ENCODE peak calls at places on chromosome 22, in seven cellular contexts. X is kidney, L is B cell, O is HFFc6, D is A549, N is H9, K is cardiac fibroblast. H is an unnamed sample.
A peak's percentile ranks its signal among the peaks of the same experiment; 100 is the strongest.

GRCh38 chr22:38921801-38922200 is 35.6 kb upstream of the APOBEC3A start:
- DNase-seq in X (no peak), K (no peak), L (no peak), N (no peak), D (no peak), O (no peak), H (no peak)

GRCh38 chr22:19579880-19580279 is 55.7 kb upstream of the CLDN5 start:
- DNase-seq in K (peak; percentile 36), N (no peak), X (peak; percentile 80), L (no peak), D (no peak), O (no peak), H (no peak)

GRCh38 chr22:23289851-23290724 is 109.8 kb downstream of the BCR start:
- DNase-seq in N (peak; percentile 75), K (peak; percentile 68), D (peak; percentile 25), O (peak; percentile 53), L (peak; percentile 59), X (no peak), H (peak; percentile 61)

GRCh38 chr22:17977371-17977770 is 47.0 kb downstream of the MICAL3 start:
- DNase-seq in N (no peak), O (no peak), D (no peak), K (no peak), X (no peak), L (no peak), H (no peak)

GRCh38 chr22:34255042-34255441 is 334.8 kb upstream of the LARGE1 start:
- DNase-seq in O (no peak), D (no peak), N (no peak), X (no peak), L (no peak), K (no peak), H (no peak)

GRCh38 chr22:40035351-40035750 is 40.6 kb downstream of the FAM83F start:
- DNase-seq in N (no peak), X (no peak), L (no peak), K (no peak), O (no peak), D (no peak), H (no peak)

GRCh38 chr22:27435839-27436581 is 365.5 kb downstream of the MN1 start:
- DNase-seq in K (peak; percentile 48), N (no peak), X (peak; percentile 85), L (no peak), D (no peak), O (no peak), H (no peak)

GRCh38 chr22:45101828-45102227 is 61.9 kb upstream of the NUP50 start:
- DNase-seq in O (peak; percentile 64), K (peak; percentile 82), D (peak; percentile 74), L (no peak), X (no peak), N (peak; percentile 85), H (peak; percentile 83)

GRCh38 chr22:39468487-39469325 is 11.9 kb downstream of the MGAT3 start:
- DNase-seq in O (no peak), L (no peak), X (no peak), N (no peak), D (no peak), K (no peak), H (no peak)

GRCh38 chr22:24434472-24435322 is 7.3 kb downstream of the ADORA2A start:
- DNase-seq in X (peak; percentile 87), K (peak; percentile 69), L (peak; percentile 94), O (no peak), N (no peak), D (no peak), H (no peak)

GRCh38 chr22:45064313-45065268 is 54.8 kb upstream of the PHF21B start:
- DNase-seq in X (no peak), L (no peak), D (no peak), O (peak; percentile 55), N (no peak), K (peak; percentile 78), H (peak; percentile 85)

GRCh38 chr22:45969414-45969799 is 7.6 kb downstream of the WNT7B start:
- DNase-seq in X (no peak), K (no peak), D (peak; percentile 71), N (peak; percentile 67), O (no peak), L (no peak), H (no peak)

GRCh38 chr22:24391836-24392217 is 35.6 kb upstream of the ADORA2A start:
- DNase-seq in N (no peak), D (no peak), O (peak; percentile 92), L (no peak), K (peak; percentile 86), X (no peak), H (no peak)

DNA sequence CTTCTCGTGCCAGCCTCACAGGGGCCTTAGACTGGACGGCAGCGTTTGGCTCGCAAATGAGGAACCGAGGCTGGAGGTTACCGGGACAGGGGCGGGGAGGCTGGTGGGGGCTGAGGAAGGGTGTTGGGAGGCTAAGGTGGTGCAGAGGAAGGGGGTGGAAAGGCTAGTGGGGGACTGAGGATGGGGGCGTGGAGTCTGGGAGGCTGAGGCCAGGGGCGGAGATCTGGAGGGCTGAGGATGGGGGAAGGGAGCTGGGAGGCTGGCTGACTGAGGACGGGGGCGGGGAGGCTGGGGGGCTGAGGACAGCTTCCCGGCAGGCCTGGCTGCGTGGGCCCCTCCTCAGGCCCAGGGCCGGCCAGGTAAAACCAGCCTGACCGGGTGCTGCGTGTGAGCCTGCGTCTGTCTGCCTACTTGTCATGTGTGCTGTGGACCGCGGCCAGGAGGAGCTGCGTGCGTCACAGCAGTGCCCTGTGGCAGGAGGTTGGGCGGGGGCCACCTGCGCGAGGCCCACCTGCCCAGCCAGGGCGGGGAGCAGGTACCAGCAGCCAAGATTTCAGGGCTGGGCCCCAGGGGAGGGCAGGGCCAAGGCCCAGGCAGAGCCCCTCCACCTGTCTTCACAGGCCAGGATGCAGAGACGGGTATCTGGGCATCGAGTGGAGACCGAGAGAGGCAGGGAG is 9.4 kb upstream of the PIM3 start:
- DNase-seq in L (no peak), N (peak; percentile 38), D (no peak), K (no peak), O (no peak), X (peak; percentile 98), H (peak; percentile 90)
- TF ChIP-seq CTCF in L (no peak), N (no peak), D (no peak), K (no peak), O (no peak), X (no peak), H (no peak)

GRCh38 chr22:41367680-41368542 is 13.8 kb upstream of the TEF start:
- DNase-seq in K (peak; percentile 40), X (peak; percentile 78), D (no peak), O (peak; percentile 34), N (peak; percentile 45), L (no peak), H (no peak)

GRCh38 chr22:41365425-41365824 is 16.3 kb upstream of the TEF start:
- DNase-seq in X (no peak), O (no peak), N (no peak), K (no peak), L (no peak), D (no peak), H (no peak)

GRCh38 chr22:41366323-41367014 is 15.3 kb upstream of the TEF start:
- DNase-seq in K (no peak), N (no peak), L (no peak), X (no peak), O (no peak), D (no peak), H (no peak)

GRCh38 chr22:41368543-41368817 is 13.3 kb upstream of the TEF start:
- DNase-seq in D (no peak), X (no peak), N (no peak), K (no peak), O (no peak), L (no peak), H (no peak)

DNA sequence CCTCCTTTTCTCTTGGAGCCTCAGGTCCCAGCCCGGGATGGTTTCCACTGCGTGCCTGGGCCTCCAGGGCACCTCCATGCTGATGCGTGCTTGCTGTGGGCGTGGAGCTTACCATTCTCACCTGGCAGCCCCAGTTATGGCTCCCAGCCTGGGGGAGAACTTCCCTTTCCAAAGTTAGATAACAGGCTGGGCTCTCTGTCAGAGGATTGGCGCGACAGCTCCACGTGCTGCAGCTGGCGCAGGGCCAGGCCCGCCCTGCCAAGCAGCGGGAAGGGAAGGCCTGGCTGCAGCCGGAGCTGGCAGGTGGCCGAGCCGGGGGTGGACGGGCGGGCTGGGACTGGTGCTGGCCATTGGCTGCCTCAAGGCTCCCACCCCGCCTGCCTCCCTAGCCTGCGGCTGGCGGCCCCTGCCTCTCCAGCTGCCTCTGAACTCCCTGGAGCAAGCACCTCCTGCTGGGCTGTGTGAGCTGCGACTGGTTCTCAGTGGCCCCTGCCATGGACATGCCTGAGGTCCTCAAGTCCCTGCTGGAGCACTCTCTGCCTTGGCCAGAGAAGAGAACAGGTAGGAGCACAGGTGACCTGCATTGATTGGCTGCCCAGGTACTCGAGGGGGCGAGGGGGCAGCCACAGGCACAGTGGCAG is 14.6 kb upstream of the TEF start:
- DNase-seq in L (no peak), K (peak; percentile 91), N (peak; percentile 79), D (peak; percentile 57), X (peak; percentile 99), O (peak; percentile 82), H (peak; percentile 93)
- TF ChIP-seq CTCF in L (no peak), K (peak; percentile 45), N (no peak), D (no peak), X (peak; percentile 41), O (peak; percentile 36), H (peak; percentile 17)

DNA sequence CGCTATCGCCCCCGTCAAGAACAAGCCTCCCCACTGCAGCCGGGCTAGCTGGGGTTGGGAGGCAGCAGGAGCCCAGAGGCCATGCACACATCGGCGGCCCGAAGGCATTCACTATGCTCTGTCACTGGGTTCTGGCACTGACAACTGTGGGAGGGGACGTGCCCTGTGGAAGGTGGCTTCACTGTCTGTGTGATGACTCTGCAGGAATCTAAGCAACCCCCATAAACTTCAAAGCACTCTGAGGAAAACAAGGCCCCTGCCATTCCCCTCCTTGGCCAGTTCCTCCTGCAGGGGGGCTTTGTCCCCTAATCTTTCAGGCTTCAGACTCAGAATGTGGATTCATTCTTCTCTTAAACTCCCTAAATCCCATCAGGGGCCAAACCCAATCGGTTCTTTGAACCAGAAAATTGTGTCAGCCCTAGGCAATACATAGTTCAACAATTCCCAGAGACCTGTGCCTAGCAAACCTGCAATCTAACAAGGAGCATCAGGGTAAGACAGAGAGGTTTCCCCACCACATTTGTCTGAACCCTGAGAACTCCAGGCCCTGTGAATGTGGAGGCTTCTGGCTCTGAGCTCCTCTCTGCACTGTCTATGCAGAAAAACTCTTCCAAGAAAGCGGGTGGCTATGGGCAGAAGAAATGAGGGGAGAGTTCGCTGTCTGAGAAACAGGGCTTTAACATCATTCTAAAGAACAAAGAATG is 1477.2 kb downstream of the TBC1D22A start:
- DNase-seq in L (no peak), X (no peak), D (no peak), O (no peak), N (no peak), K (no peak), H (no peak)
- TF ChIP-seq CTCF in L (no peak), X (no peak), D (no peak), O (no peak), N (no peak), K (no peak), H (no peak)

GRCh38 chr22:37684803-37685615 is 1.1 kb upstream of the NOL12 start:
- DNase-seq in O (no peak), N (no peak), L (no peak), X (no peak), K (no peak), D (no peak), H (peak; percentile 76)

GRCh38 chr22:37690901-37691504 is 4.9 kb downstream of the NOL12 start:
- DNase-seq in X (no peak), D (no peak), O (no peak), L (no peak), K (no peak), N (no peak), H (peak; percentile 91)

GRCh38 chr22:37681556-37682049 is 4.5 kb upstream of the NOL12 start:
- DNase-seq in K (peak; percentile 90), X (peak; percentile 85), D (peak; percentile 80), N (peak; percentile 83), O (peak; percentile 75), L (peak; percentile 77), H (peak; percentile 88)

GRCh38 chr22:37690407-37690806 is 4.3 kb downstream of the NOL12 start:
- DNase-seq in K (no peak), N (no peak), D (no peak), O (no peak), X (no peak), L (no peak), H (peak; percentile 19)

GRCh38 chr22:37686002-37686982 is at the start of gene NOL12:
- DNase-seq in D (peak; percentile 90), K (peak; percentile 94), L (peak; percentile 80), N (peak; percentile 90), X (peak; percentile 93), O (peak; percentile 73), H (peak; percentile 90)
- TF ChIP-seq CTCF in D (no peak), K (no peak), L (no peak), N (no peak), X (no peak), O (peak; percentile 33), H (no peak)